ENCODE peak calls at places on chromosomes 4 and X, in nine cellular contexts. One of them, this sample, is unnamed.

GRCh38 chrX:136162827-136163427 is 15.6 kb downstream of the FHL1 start:
- DNase-seq in EH: peak
- DNase-seq in left cardiac atrium: peak
- DNase-seq in iris pigment epithelial cell: peak
- DNase-seq in kidney epithelial cell: no peak
- DNase-seq in iPS-NIHi11: peak
- DNase-seq in right cardiac atrium: peak
- DNase-seq in germinal center: peak
- DNase-seq in uterus: peak
- DNase-seq in this sample: peak

GRCh38 chrX:34884693-34885277 is 57.8 kb upstream of the FAM47B start:
- DNase-seq in right cardiac atrium: no peak
- DNase-seq in EH: peak
- DNase-seq in iPS-NIHi11: no peak
- DNase-seq in germinal center: no peak
- DNase-seq in uterus: no peak
- DNase-seq in left cardiac atrium: no peak
- DNase-seq in iris pigment epithelial cell: peak
- DNase-seq in kidney epithelial cell: peak
- DNase-seq in this sample: peak

GRCh38 chrX:119753639-119754257 is 4.6 kb upstream of the SOWAHD start:
- DNase-seq in kidney epithelial cell: no peak
- DNase-seq in EH: peak
- DNase-seq in right cardiac atrium: no peak
- DNase-seq in germinal center: peak
- DNase-seq in iPS-NIHi11: no peak
- DNase-seq in uterus: no peak
- DNase-seq in iris pigment epithelial cell: peak
- DNase-seq in left cardiac atrium: no peak
- DNase-seq in this sample: peak

GRCh38 chr4:186840771-186841301 is 117.2 kb upstream of the FAT1 start:
- DNase-seq in uterus: peak
- DNase-seq in iris pigment epithelial cell: no peak
- DNase-seq in iPS-NIHi11: no peak
- DNase-seq in EH: no peak
- DNase-seq in left cardiac atrium: peak
- DNase-seq in germinal center: no peak
- DNase-seq in right cardiac atrium: peak
- DNase-seq in kidney epithelial cell: no peak
- DNase-seq in this sample: no peak

GRCh38 chrX:40152173-40152705 is 54.5 kb upstream of the BCOR start:
- DNase-seq in iPS-NIHi11: no peak
- DNase-seq in germinal center: no peak
- DNase-seq in uterus: no peak
- DNase-seq in right cardiac atrium: peak
- DNase-seq in iris pigment epithelial cell: no peak
- DNase-seq in EH: peak
- DNase-seq in left cardiac atrium: no peak
- DNase-seq in kidney epithelial cell: no peak
- DNase-seq in this sample: no peak

GRCh38 chrX:37314526-37314925 is 34.6 kb upstream of the PRRG1 start:
- DNase-seq in germinal center: no peak
- DNase-seq in iris pigment epithelial cell: peak
- DNase-seq in uterus: no peak
- DNase-seq in right cardiac atrium: no peak
- DNase-seq in left cardiac atrium: no peak
- DNase-seq in EH: peak
- DNase-seq in kidney epithelial cell: peak
- DNase-seq in iPS-NIHi11: no peak
- DNase-seq in this sample: no peak

GRCh38 chrX:78321809-78322208 is 5.6 kb downstream of the CYSLTR1 start:
- DNase-seq in kidney epithelial cell: no peak
- DNase-seq in germinal center: peak
- DNase-seq in left cardiac atrium: peak
- DNase-seq in EH: no peak
- DNase-seq in right cardiac atrium: peak
- DNase-seq in iPS-NIHi11: no peak
- DNase-seq in iris pigment epithelial cell: no peak
- DNase-seq in uterus: peak
- DNase-seq in this sample: peak

GRCh38 chr4:11469900-11470708 is 41.4 kb upstream of the HS3ST1 start:
- DNase-seq in iris pigment epithelial cell: no peak
- DNase-seq in EH: no peak
- DNase-seq in germinal center: no peak
- DNase-seq in left cardiac atrium: no peak
- DNase-seq in iPS-NIHi11: no peak
- DNase-seq in uterus: no peak
- DNase-seq in right cardiac atrium: no peak
- DNase-seq in kidney epithelial cell: no peak
- DNase-seq in this sample: peak

GRCh38 chr4:75916091-75916661 is 13.9 kb upstream of the PPEF2 start:
- DNase-seq in right cardiac atrium: no peak
- DNase-seq in left cardiac atrium: no peak
- DNase-seq in uterus: no peak
- DNase-seq in iris pigment epithelial cell: peak
- DNase-seq in EH: peak
- DNase-seq in germinal center: peak
- DNase-seq in iPS-NIHi11: peak
- DNase-seq in kidney epithelial cell: peak
- DNase-seq in this sample: peak

GRCh38 chrX:108245462-108245861 is 153.9 kb downstream of the ATG4A start:
- DNase-seq in iris pigment epithelial cell: no peak
- DNase-seq in left cardiac atrium: no peak
- DNase-seq in right cardiac atrium: no peak
- DNase-seq in iPS-NIHi11: peak
- DNase-seq in uterus: no peak
- DNase-seq in EH: no peak
- DNase-seq in kidney epithelial cell: no peak
- DNase-seq in germinal center: no peak
- DNase-seq in this sample: no peak

This sample was measured in epithelial cell of esophagus.